ENCODE peak calls at places on chromosomes 7 and 10, in nine cellular contexts. X, T, M, L, S, H, E, A and P are unnamed samples. For H3K27me3, the result is how much of the 10 kb centered on the place peaks cover.

GRCh38 chr7:150936018-150936417 is 42.1 kb downstream of the KCNH2 start:
- DNase-seq in X (no peak), T (no peak), M (no peak), L (no peak), S (no peak), H (no peak), E (no peak), A (no peak), P (no peak)

GRCh38 chr7:151432658-151433521 is 7.1 kb downstream of the CRYGN start:
- DNase-seq in X (peak), T (no peak), M (peak), L (no peak), S (peak), H (peak), E (peak), A (no peak), P (no peak)

GRCh38 chr7:82471351-82472020 is 27.9 kb upstream of the CACNA2D1 start:
- DNase-seq in X (no peak), T (no peak), M (no peak), L (no peak), S (no peak), H (no peak), E (no peak), A (no peak), P (no peak)

GRCh38 chr7:4230352-4230751 is 451.7 kb upstream of the FOXK1 start:
- DNase-seq in X (no peak), T (no peak), M (no peak), L (no peak), S (no peak), H (no peak), E (no peak), A (no peak), P (no peak)

GRCh38 chr10:119090026-119090808 is 9.6 kb upstream of the EIF3A start:
- DNase-seq in X (no peak), T (peak), M (no peak), L (no peak), S (no peak), H (peak), E (no peak), A (no peak), P (peak)

GRCh38 chr7:86768394-86768793 is 124.7 kb downstream of the GRM3 start:
- DNase-seq in X (no peak), T (no peak), M (no peak), L (no peak), S (no peak), H (no peak), E (no peak), A (no peak), P (no peak)

GRCh38 chr10:106360870-106361269 is 803.6 kb downstream of the SORCS1 start:
- DNase-seq in X (no peak), T (no peak), M (no peak), L (no peak), S (no peak), H (no peak), E (no peak), A (no peak), P (no peak)

GRCh38 chr7:107446531-107446930 is 23.3 kb upstream of the GPR22 start:
- DNase-seq in X (no peak), T (no peak), M (no peak), L (no peak), S (no peak), H (no peak), E (no peak), A (no peak), P (no peak)

GRCh38 chr7:41984888-41985287 is 252.1 kb downstream of the GLI3 start:
- DNase-seq in X (no peak), T (no peak), M (peak), L (no peak), S (no peak), H (no peak), E (no peak), A (no peak), P (no peak)

GRCh38 chr7:92695308-92696261 is 105.4 kb upstream of the FAM133B start:
- DNase-seq in X (no peak), T (peak), M (no peak), L (no peak), S (no peak), H (no peak), E (no peak), A (peak), P (no peak)
- H3K4me3 ChIP-seq in X (no peak), T (peak), M (no peak), L (peak), S (peak), H (no peak), E (peak), A (peak), P (no peak)

GRCh38 chr7:1898628-1899185 is 228.6 kb downstream of the ELFN1 start:
- DNase-seq in X (no peak), T (no peak), M (no peak), L (no peak), S (no peak), H (no peak), E (no peak), A (no peak), P (no peak)
- H3K27ac ChIP-seq in X (no peak), T (no peak), M (no peak), L (no peak), S (no peak), H (no peak), E (no peak), A (no peak), P (no peak)

GRCh38 chr7:11026452-11027359 is 53.0 kb downstream of the PHF14 start:
- DNase-seq in X (no peak), T (no peak), M (no peak), L (no peak), S (no peak), H (no peak), E (no peak), A (no peak), P (no peak)

GRCh38 chr7:11021468-11021867 is 47.8 kb downstream of the PHF14 start:
- DNase-seq in X (no peak), T (no peak), M (no peak), L (no peak), S (no peak), H (no peak), E (no peak), A (no peak), P (no peak)
- H3K27me3 ChIP-seq in X (under half), T (under half), M (under half), L (under half), S (under half), H (under half), E (under half), A (under half), P (under half)

GRCh38 chr10:30285970-30286369 is 63.1 kb downstream of the MTPAP start:
- DNase-seq in X (no peak), T (no peak), M (no peak), L (no peak), S (no peak), H (no peak), E (no peak), A (no peak), P (no peak)
- H3K4me3 ChIP-seq in X (no peak), T (no peak), M (peak), L (no peak), S (no peak), H (no peak), E (no peak), A (no peak), P (no peak)

DNA sequence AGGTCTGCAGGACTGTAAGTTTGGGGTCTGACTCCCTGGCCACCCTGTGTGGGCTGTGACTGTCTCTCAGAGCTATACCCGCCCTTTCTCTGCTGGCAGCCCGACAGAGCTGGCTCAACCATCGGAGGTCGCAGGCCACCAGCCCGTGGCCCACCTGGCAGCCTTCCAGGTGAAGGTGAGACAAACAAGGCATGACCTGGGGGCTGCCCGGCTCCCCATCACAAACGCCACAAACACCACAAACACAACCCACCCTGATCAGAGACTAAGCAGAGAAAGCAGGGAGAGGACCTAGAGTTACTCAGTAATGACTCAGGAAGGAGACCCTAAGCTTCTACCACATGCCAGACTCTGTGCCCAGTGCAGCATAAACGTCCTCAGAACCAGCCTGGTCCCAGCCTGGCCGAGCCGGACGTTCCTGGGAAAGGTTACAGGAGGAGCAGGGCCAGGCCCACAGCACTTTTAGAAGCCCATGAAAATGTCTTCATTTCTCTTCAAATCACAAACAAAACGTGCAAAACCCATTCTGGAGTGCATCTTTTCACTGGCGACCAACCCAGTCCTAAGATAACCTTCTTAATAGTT is 66.9 kb downstream of the MKI67 start:
- DNase-seq in X (no peak), T (peak), M (no peak), L (peak), S (no peak), H (no peak), E (no peak), A (no peak), P (no peak)
- H3K27ac ChIP-seq in X (no peak), T (no peak), M (no peak), L (no peak), S (no peak), H (no peak), E (no peak), A (no peak), P (no peak)

DNA sequence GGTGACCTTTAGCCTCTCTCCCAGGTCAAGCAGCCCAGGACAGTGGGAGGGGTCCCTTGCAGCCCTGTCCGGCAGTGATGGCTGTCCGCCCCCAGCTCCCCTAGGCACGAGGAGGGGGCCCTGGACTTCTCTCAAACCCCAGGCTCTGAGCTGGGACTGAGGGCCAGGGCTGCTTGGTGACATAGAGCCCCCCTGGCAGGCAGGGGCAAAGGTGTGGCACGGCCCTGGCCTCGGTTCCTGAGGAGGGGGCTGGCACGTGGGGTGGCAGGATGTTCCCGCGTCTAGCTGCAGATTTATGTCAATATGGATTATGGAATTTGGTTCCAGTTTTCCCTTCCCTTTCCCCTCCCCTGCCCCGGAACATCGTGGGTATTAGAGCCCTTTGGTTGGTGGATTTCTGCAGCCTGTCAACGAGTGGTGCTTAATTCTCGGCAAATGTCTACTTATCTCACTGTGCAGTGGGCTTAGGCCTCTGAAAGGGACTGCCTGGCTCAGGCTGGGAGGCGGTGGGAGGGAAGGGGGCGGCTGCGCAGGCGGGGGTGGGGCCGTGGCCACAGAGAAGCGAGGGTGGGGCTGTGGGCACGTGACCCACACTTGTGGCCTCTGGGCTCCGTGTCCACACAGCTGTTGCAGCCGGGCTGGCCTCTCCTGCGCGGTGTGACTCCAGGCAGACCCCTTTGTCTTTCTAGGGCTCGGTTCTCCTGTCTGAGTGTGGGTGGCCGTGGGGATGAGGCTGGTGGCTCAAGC is 19.3 kb downstream of the UNCX start:
- DNase-seq in X (no peak), T (no peak), M (no peak), L (no peak), S (no peak), H (no peak), E (no peak), A (no peak), P (no peak)
- H3K27me3 ChIP-seq in X (under half), T (half or more), M (half or more), L (under half), S (under half), H (under half), E (half or more), A (under half), P (under half)

DNA sequence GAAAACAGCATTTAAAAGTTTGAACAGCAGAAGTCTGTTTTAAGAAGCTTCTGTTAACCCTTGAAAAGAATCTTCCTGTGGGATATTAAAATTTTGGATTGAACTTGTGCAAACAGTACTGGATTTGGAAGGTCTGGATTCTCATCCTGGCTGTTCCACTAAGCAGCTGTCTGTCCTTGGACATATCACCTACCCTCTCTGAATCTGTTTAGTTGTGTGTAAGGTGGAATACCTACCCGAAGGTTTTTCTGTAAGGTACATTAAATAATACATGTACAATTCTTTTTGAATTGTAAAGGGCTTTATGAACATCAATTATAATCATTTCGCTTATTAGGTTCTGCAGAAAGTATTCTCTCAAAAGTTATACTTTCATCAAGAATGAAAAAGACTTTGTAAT is 2.2 kb downstream of the PDCD4 start:
- DNase-seq in X (no peak), T (no peak), M (no peak), L (no peak), S (no peak), H (no peak), E (no peak), A (no peak), P (no peak)
- H3K4me3 ChIP-seq in X (peak), T (peak), M (no peak), L (no peak), S (peak), H (peak), E (peak), A (peak), P (peak)

GRCh38 chr7:36792421-36792820 is 68.1 kb upstream of the AOAH start:
- DNase-seq in X (no peak), T (no peak), M (no peak), L (no peak), S (no peak), H (no peak), E (no peak), A (no peak), P (no peak)

GRCh38 chr7:36784991-36785940 is 61.0 kb upstream of the AOAH start:
- DNase-seq in X (peak), T (peak), M (no peak), L (no peak), S (peak), H (peak), E (peak), A (peak), P (peak)

GRCh38 chr7:36787933-36788378 is 63.7 kb upstream of the AOAH start:
- DNase-seq in X (no peak), T (no peak), M (no peak), L (no peak), S (no peak), H (peak), E (no peak), A (no peak), P (peak)

GRCh38 chr7:36790280-36790679 is 66.0 kb upstream of the AOAH start:
- DNase-seq in X (no peak), T (no peak), M (no peak), L (no peak), S (no peak), H (no peak), E (no peak), A (no peak), P (no peak)

GRCh38 chr7:36788814-36789470 is 64.6 kb upstream of the AOAH start:
- DNase-seq in X (no peak), T (no peak), M (no peak), L (no peak), S (no peak), H (no peak), E (no peak), A (no peak), P (no peak)
- H3K27ac ChIP-seq in X (peak), T (no peak), M (no peak), L (no peak), S (peak), H (no peak), E (peak), A (no peak), P (no peak)